ENCODE peak calls at places on chromosomes 2 and 18, in ten cellular contexts. K is endothelial cell of umbilical vein, F is GM23338, V is right lobe of liver, S is HCT116, I is IMR-90, Z is heart right ventricle, B is neural progenitor cell, P is thyroid gland, X is suprapubic skin. Q is an unnamed sample. For H3K4me1, the result is how much of the 10 kb centered on the place peaks cover.

GRCh38 chr18:31509571-31509970 is 11.6 kb downstream of the DSG2 start:
- DNase-seq in K (no peak), F (no peak), V (no peak), S (no peak), I (no peak), Z (no peak), B (no peak), P (no peak), X (no peak), Q (no peak)

GRCh38 chr18:63476666-63477065 is at the start of gene SERPINB5:
- DNase-seq in K (no peak), F (no peak), V (no peak), S (peak), I (no peak), Z (no peak), B (no peak), P (peak), X (no peak), Q (peak)

GRCh38 chr18:44946529-44947113 is 265.9 kb downstream of the SETBP1 start:
- DNase-seq in K (no peak), F (no peak), V (no peak), S (no peak), I (no peak), Z (no peak), B (peak), P (no peak), X (no peak), Q (no peak)

GRCh38 chr2:129645335-129645734 is 334.1 kb upstream of the RAB6C start:
- DNase-seq in K (no peak), F (no peak), V (no peak), S (no peak), I (no peak), Z (no peak), B (no peak), P (no peak), X (no peak), Q (no peak)

GRCh38 chr2:16142383-16143361 is 202.3 kb downstream of the MYCN start:
- DNase-seq in K (no peak), F (no peak), V (no peak), S (no peak), I (no peak), Z (no peak), B (no peak), P (no peak), X (no peak), Q (no peak)

GRCh38 chr18:79272916-79273315 is 122.8 kb upstream of the NFATC1 start:
- DNase-seq in K (peak), F (no peak), V (no peak), S (no peak), I (no peak), Z (no peak), B (no peak), P (no peak), X (no peak), Q (no peak)

GRCh38 chr2:112183327-112184025 is 45.3 kb downstream of the FBLN7 start:
- DNase-seq in K (no peak), F (no peak), V (no peak), S (no peak), I (peak), Z (no peak), B (no peak), P (no peak), X (no peak), Q (no peak)

GRCh38 chr18:43277164-43277600 is at the start of gene SYT4:
- DNase-seq in K (peak), F (peak), V (peak), S (no peak), I (peak), Z (peak), B (peak), P (peak), X (no peak), Q (peak)

GRCh38 chr18:23627325-23627724 is 35.4 kb downstream of the ANKRD29 start:
- DNase-seq in K (peak), F (no peak), V (no peak), S (peak), I (peak), Z (no peak), B (no peak), P (no peak), X (no peak), Q (no peak)

GRCh38 chr18:27242392-27243047 is 57.4 kb upstream of the CHST9 start:
- DNase-seq in K (no peak), F (no peak), V (no peak), S (no peak), I (no peak), Z (no peak), B (no peak), P (no peak), X (no peak), Q (no peak)

GRCh38 chr2:71045151-71045550 is 23.3 kb upstream of the NAGK start:
- DNase-seq in K (no peak), F (no peak), V (no peak), S (no peak), I (no peak), Z (no peak), B (no peak), P (no peak), X (no peak), Q (no peak)

GRCh38 chr2:238097988-238098853 is 1.9 kb upstream of the ESPNL start:
- DNase-seq in K (peak), F (peak), V (peak), S (peak), I (no peak), Z (no peak), B (peak), P (peak), X (peak), Q (peak)

GRCh38 chr2:6913415-6914157 is 3.6 kb upstream of the RNF144A start:
- DNase-seq in K (no peak), F (no peak), V (no peak), S (no peak), I (no peak), Z (no peak), B (no peak), P (no peak), X (no peak), Q (no peak)

GRCh38 chr2:198641161-198641560 is 816.6 kb downstream of the SATB2 start:
- DNase-seq in K (no peak), F (no peak), V (no peak), S (no peak), I (peak), Z (no peak), B (no peak), P (no peak), X (no peak), Q (no peak)

GRCh38 chr2:174325932-174326879 is 8.5 kb upstream of the SP9 start:
- DNase-seq in K (no peak), F (peak), V (no peak), S (no peak), I (peak), Z (peak), B (peak), P (no peak), X (peak), Q (peak)

GRCh38 chr2:178279142-178279541 is 84.8 kb downstream of the OSBPL6 start:
- DNase-seq in K (peak), F (peak), V (no peak), S (no peak), I (peak), Z (no peak), B (peak), P (no peak), X (no peak), Q (no peak)

GRCh38 chr2:182642328-182642727 is 73.7 kb upstream of the DNAJC10 start:
- DNase-seq in K (peak), F (peak), V (peak), S (peak), I (peak), Z (peak), B (peak), P (peak), X (no peak), Q (peak)

GRCh38 chr2:235539773-235540172 is 45.9 kb downstream of the AGAP1 start:
- DNase-seq in K (no peak), F (no peak), V (no peak), S (no peak), I (no peak), Z (no peak), B (no peak), P (no peak), X (no peak), Q (peak)

GRCh38 chr2:1339757-1340515 is 73.3 kb upstream of the TPO start:
- DNase-seq in K (no peak), F (no peak), V (no peak), S (no peak), I (no peak), Z (no peak), B (peak), P (no peak), X (no peak), Q (no peak)

GRCh38 chr2:158815650-158816049 is 20.5 kb downstream of the DAPL1 start:
- DNase-seq in K (no peak), F (no peak), V (no peak), S (no peak), I (no peak), Z (no peak), B (no peak), P (no peak), X (no peak), Q (no peak)

GRCh38 chr18:55585586-55586521 is 2.1 kb downstream of the TCF4 start:
- DNase-seq in K (peak), F (peak), V (no peak), S (no peak), I (peak), Z (no peak), B (peak), P (no peak), X (no peak), Q (no peak)

GRCh38 chr18:35935805-35936204 is 36.7 kb upstream of the RMP24 start:
- DNase-seq in K (no peak), F (no peak), V (no peak), S (no peak), I (no peak), Z (no peak), B (no peak), P (no peak), X (no peak), Q (no peak)

GRCh38 chr2:174545240-174545639 is 52.4 kb downstream of the WIPF1 start:
- DNase-seq in K (no peak), F (no peak), V (no peak), S (no peak), I (no peak), Z (no peak), B (no peak), P (no peak), X (no peak), Q (no peak)

GRCh38 chr2:23285076-23285795 is 99.7 kb upstream of the KLHL29 start:
- DNase-seq in K (no peak), F (no peak), V (no peak), S (no peak), I (no peak), Z (no peak), B (no peak), P (no peak), X (no peak), Q (no peak)

GRCh38 chr2:200305797-200306718 is at the start of gene SPATS2L:
- DNase-seq in K (peak), F (peak), V (peak), S (peak), I (peak), Z (peak), B (peak), P (peak), X (peak), Q (peak)

GRCh38 chr18:45993441-45993840 is 26.3 kb upstream of the EPG5 start:
- DNase-seq in K (peak), F (no peak), V (no peak), S (no peak), I (peak), Z (no peak), B (no peak), P (no peak), X (no peak), Q (no peak)

GRCh38 chr2:210461401-210461800 is 15.2 kb downstream of the LANCL1 start:
- DNase-seq in K (no peak), F (no peak), V (no peak), S (no peak), I (no peak), Z (no peak), B (no peak), P (no peak), X (no peak), Q (no peak)

GRCh38 chr2:180734382-180734781 is 246.0 kb upstream of the UBE2E3 start:
- DNase-seq in K (no peak), F (peak), V (no peak), S (no peak), I (no peak), Z (no peak), B (peak), P (no peak), X (no peak), Q (no peak)

GRCh38 chr2:197838036-197838435 is 33.6 kb downstream of the PLCL1 start:
- DNase-seq in K (peak), F (no peak), V (no peak), S (no peak), I (peak), Z (no peak), B (no peak), P (no peak), X (no peak), Q (no peak)

GRCh38 chr18:78730564-78731422 is 248.8 kb upstream of the SALL3 start:
- DNase-seq in K (no peak), F (no peak), V (no peak), S (no peak), I (no peak), Z (no peak), B (no peak), P (peak), X (peak), Q (peak)

GRCh38 chr2:120741514-120742448 is 6.1 kb downstream of the GLI2 start:
- DNase-seq in K (no peak), F (peak), V (no peak), S (no peak), I (no peak), Z (no peak), B (peak), P (no peak), X (no peak), Q (no peak)

GRCh38 chr18:55228707-55229106 is 269.4 kb upstream of the CCDC68 start:
- DNase-seq in K (no peak), F (peak), V (no peak), S (no peak), I (no peak), Z (peak), B (peak), P (no peak), X (no peak), Q (no peak)

GRCh38 chr2:67891642-67892041 is 171.2 kb downstream of the C1D start:
- DNase-seq in K (no peak), F (no peak), V (no peak), S (no peak), I (no peak), Z (no peak), B (no peak), P (no peak), X (no peak), Q (no peak)

GRCh38 chr2:19711470-19712372 is 190.1 kb downstream of the TTC32 start:
- DNase-seq in K (peak), F (peak), V (no peak), S (peak), I (peak), Z (no peak), B (peak), P (no peak), X (no peak), Q (no peak)

GRCh38 chr2:5685225-5685624 is 7.0 kb upstream of the SOX11 start:
- DNase-seq in K (no peak), F (no peak), V (no peak), S (no peak), I (no peak), Z (no peak), B (no peak), P (no peak), X (no peak), Q (no peak)

GRCh38 chr2:173962583-173963110 is 2.5 kb downstream of the SP3 start:
- DNase-seq in K (peak), F (no peak), V (no peak), S (no peak), I (no peak), Z (no peak), B (no peak), P (no peak), X (no peak), Q (no peak)

GRCh38 chr18:13547347-13547746 is 179.0 kb downstream of the FAM210A start:
- DNase-seq in K (no peak), F (no peak), V (no peak), S (no peak), I (no peak), Z (no peak), B (no peak), P (peak), X (no peak), Q (no peak)

GRCh38 chr2:215517391-215517790 is 81.5 kb upstream of the FN1 start:
- DNase-seq in K (no peak), F (no peak), V (no peak), S (no peak), I (no peak), Z (no peak), B (no peak), P (no peak), X (no peak), Q (no peak)

GRCh38 chr2:36549063-36549662 is 48.8 kb downstream of the FEZ2 start:
- DNase-seq in K (peak), F (no peak), V (no peak), S (no peak), I (peak), Z (no peak), B (no peak), P (no peak), X (no peak), Q (no peak)

GRCh38 chr2:135821190-135821589 is 15.8 kb downstream of the LCT start:
- DNase-seq in K (no peak), F (no peak), V (no peak), S (no peak), I (no peak), Z (no peak), B (no peak), P (no peak), X (no peak), Q (no peak)

GRCh38 chr2:135817946-135818345 is 19.0 kb downstream of the LCT start:
- DNase-seq in K (no peak), F (no peak), V (no peak), S (no peak), I (no peak), Z (no peak), B (no peak), P (no peak), X (no peak), Q (no peak)

GRCh38 chr2:135817466-135817865 is 19.5 kb downstream of the LCT start:
- DNase-seq in K (no peak), F (no peak), V (no peak), S (no peak), I (no peak), Z (no peak), B (no peak), P (no peak), X (no peak), Q (no peak)

GRCh38 chr2:135820003-135820618 is 16.9 kb downstream of the LCT start:
- DNase-seq in K (no peak), F (no peak), V (no peak), S (no peak), I (peak), Z (no peak), B (no peak), P (no peak), X (no peak), Q (no peak)

DNA sequence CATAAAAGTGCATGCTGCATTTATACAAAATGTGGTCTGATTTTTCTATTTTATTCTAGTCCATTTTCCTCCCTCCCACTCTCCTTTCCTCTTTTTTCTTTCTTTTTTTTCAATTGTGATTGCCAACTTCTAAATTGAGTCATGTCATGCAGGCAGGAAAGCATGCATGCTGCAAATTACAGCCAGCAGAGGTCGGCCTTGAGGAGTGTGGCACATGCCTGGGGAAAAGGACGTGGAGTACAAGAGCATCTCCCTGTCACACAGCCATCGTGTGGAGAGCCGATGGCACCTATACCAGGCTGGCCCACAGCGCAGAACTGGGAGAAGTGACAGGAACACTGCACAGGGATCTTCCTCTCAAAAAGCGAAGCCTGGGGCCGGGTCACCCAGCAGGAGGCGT is 17.8 kb downstream of the LCT start:
- DNase-seq in K (peak), F (peak), V (no peak), S (peak), I (peak), Z (no peak), B (peak), P (no peak), X (no peak), Q (peak)
- TF ChIP-seq CTCF in K (no peak), F (peak), V (peak), S (peak), I (peak), Z (no peak), B (peak), P (no peak), X (no peak), Q (no peak)

DNA sequence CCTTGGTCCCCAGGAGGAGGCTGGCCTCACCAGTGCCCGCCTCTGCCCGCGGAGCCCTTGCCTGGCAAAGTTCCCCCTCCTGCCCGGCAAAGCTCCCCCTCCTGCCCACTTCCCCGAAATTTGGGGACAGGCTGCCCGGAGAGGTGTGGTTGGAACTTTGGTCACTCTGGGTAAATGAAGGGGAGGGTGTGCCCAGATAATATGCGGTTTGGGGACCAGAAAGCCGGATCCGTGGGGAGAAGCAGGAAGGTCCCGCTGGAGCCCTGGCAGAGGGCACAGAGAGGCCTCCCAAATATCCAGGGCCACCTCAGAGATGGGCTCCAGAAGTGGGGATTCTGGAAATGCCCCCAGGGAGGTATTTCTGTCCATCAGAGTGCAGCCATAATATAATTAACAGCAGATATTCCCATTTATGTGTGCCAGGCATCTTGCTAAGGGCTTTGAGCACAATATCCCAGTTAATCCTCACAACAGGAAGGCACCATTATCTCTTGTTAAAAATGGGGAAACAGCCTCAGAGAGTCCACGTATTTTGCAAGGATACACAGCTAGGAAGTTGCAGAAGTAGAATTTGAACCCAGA is 848 bp downstream of the STEAP3 start:
- DNase-seq in K (no peak), F (no peak), V (no peak), S (no peak), I (no peak), Z (no peak), B (no peak), P (no peak), X (no peak), Q (peak)
- H3K4me1 ChIP-seq in K (under half), F (under half), V (under half), S (under half), I (under half), Z (under half), B (under half), P (under half), X (under half), Q (under half)

DNA sequence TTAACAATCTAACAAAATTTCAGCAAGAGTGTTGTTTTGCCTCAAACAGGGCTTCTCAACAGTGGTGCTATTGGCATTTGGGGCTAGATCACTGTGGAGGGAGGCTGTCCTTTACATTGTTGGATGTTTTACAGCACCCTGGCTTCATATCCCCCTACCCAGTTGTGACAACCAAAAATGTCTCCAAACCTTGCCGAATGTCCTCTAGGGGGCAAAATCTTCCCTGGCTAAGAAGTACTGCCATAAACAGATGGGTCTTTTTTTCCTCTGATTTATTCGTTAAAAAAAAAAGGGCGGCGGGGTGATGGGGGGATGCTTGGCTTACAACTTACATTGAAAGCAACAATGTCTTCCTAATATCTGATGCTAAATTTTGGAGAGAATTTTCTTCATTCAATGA is 207.6 kb upstream of the CCDC150 start:
- DNase-seq in K (peak), F (peak), V (no peak), S (peak), I (peak), Z (no peak), B (peak), P (no peak), X (no peak), Q (no peak)
- TF ChIP-seq CTCF in K (peak), F (peak), V (no peak), S (peak), I (peak), Z (peak), B (peak), P (no peak), X (no peak), Q (no peak)

GRCh38 chr2:55152475-55153422 is 79.3 kb downstream of the CLHC1 start:
- DNase-seq in K (no peak), F (no peak), V (no peak), S (no peak), I (no peak), Z (no peak), B (no peak), P (no peak), X (peak), Q (no peak)
- H3K4me1 ChIP-seq in K (under half), F (under half), V (under half), S (under half), I (half or more), Z (under half), B (under half), P (under half), X (half or more), Q (under half)